ENCODE peak calls at places on chromosomes 7 and 10, in six cellular contexts. One of them, this sample, is unnamed.

GRCh38 chr10:44923611-44924010 is 12.5 kb downstream of the TMEM72 start:
- DNase-seq in Panc1: no peak
- DNase-seq in cardiac muscle cell: no peak
- DNase-seq in AG04450: no peak
- DNase-seq in AG09309: no peak
- DNase-seq in left ventricle myocardium inferior: no peak
- DNase-seq in this sample: no peak

GRCh38 chr7:837001-837400 is 4.7 kb downstream of the SUN1 start:
- DNase-seq in Panc1: no peak
- DNase-seq in cardiac muscle cell: no peak
- DNase-seq in AG04450: no peak
- DNase-seq in AG09309: no peak
- DNase-seq in left ventricle myocardium inferior: peak
- DNase-seq in this sample: no peak

GRCh38 chr7:50347693-50348092 is 43.2 kb downstream of the IKZF1 start:
- DNase-seq in Panc1: no peak
- DNase-seq in cardiac muscle cell: no peak
- DNase-seq in AG04450: no peak
- DNase-seq in AG09309: no peak
- DNase-seq in left ventricle myocardium inferior: no peak
- DNase-seq in this sample: no peak

GRCh38 chr7:70634610-70635068 is 497.3 kb upstream of the GALNT17 start:
- DNase-seq in Panc1: no peak
- DNase-seq in cardiac muscle cell: no peak
- DNase-seq in AG04450: peak
- DNase-seq in AG09309: peak
- DNase-seq in left ventricle myocardium inferior: no peak
- DNase-seq in this sample: peak

GRCh38 chr10:26574783-26575182 is 122.7 kb upstream of the PDSS1 start:
- DNase-seq in Panc1: no peak
- DNase-seq in cardiac muscle cell: no peak
- DNase-seq in AG04450: no peak
- DNase-seq in AG09309: no peak
- DNase-seq in left ventricle myocardium inferior: no peak
- DNase-seq in this sample: no peak

GRCh38 chr10:107054469-107055156 is 109.9 kb downstream of the SORCS1 start:
- DNase-seq in Panc1: no peak
- DNase-seq in cardiac muscle cell: no peak
- DNase-seq in AG04450: no peak
- DNase-seq in AG09309: no peak
- DNase-seq in left ventricle myocardium inferior: no peak
- DNase-seq in this sample: no peak

GRCh38 chr10:50582766-50583762 is 40.7 kb downstream of the SGMS1 start:
- DNase-seq in Panc1: no peak
- DNase-seq in cardiac muscle cell: no peak
- DNase-seq in AG04450: no peak
- DNase-seq in AG09309: no peak
- DNase-seq in left ventricle myocardium inferior: no peak
- DNase-seq in this sample: no peak

GRCh38 chr10:14478639-14479038 is 147.9 kb upstream of the FRMD4A start:
- DNase-seq in Panc1: no peak
- DNase-seq in cardiac muscle cell: peak
- DNase-seq in AG04450: peak
- DNase-seq in AG09309: no peak
- DNase-seq in left ventricle myocardium inferior: peak
- DNase-seq in this sample: peak

GRCh38 chr10:70935125-70935625 is 46.8 kb upstream of the PCBD1 start:
- DNase-seq in Panc1: no peak
- DNase-seq in cardiac muscle cell: no peak
- DNase-seq in AG04450: no peak
- DNase-seq in AG09309: no peak
- DNase-seq in left ventricle myocardium inferior: no peak
- DNase-seq in this sample: no peak

GRCh38 chr10:110844617-110844881 is 27.2 kb upstream of the PDCD4 start:
- DNase-seq in Panc1: no peak
- DNase-seq in cardiac muscle cell: no peak
- DNase-seq in AG04450: no peak
- DNase-seq in AG09309: no peak
- DNase-seq in left ventricle myocardium inferior: no peak
- DNase-seq in this sample: no peak

GRCh38 chr10:93065675-93066543 is 5.3 kb downstream of the CYP26C1 start:
- DNase-seq in Panc1: no peak
- DNase-seq in cardiac muscle cell: peak
- DNase-seq in AG04450: no peak
- DNase-seq in AG09309: no peak
- DNase-seq in left ventricle myocardium inferior: no peak
- DNase-seq in this sample: no peak

GRCh38 chr7:73838642-73839041 is 3.7 kb downstream of the METTL27 start:
- DNase-seq in Panc1: no peak
- DNase-seq in cardiac muscle cell: no peak
- DNase-seq in AG04450: no peak
- DNase-seq in AG09309: no peak
- DNase-seq in left ventricle myocardium inferior: no peak
- DNase-seq in this sample: no peak

GRCh38 chr7:55024776-55025175 is 6.0 kb downstream of the EGFR start:
- DNase-seq in Panc1: no peak
- DNase-seq in cardiac muscle cell: no peak
- DNase-seq in AG04450: no peak
- DNase-seq in AG09309: peak
- DNase-seq in left ventricle myocardium inferior: no peak
- DNase-seq in this sample: no peak

GRCh38 chr7:67608806-67609205 is 612.2 kb downstream of the TYW1 start:
- DNase-seq in Panc1: no peak
- DNase-seq in cardiac muscle cell: no peak
- DNase-seq in AG04450: no peak
- DNase-seq in AG09309: no peak
- DNase-seq in left ventricle myocardium inferior: no peak
- DNase-seq in this sample: no peak

GRCh38 chr7:21169667-21170605 is 257.9 kb upstream of the SP4 start:
- DNase-seq in Panc1: no peak
- DNase-seq in cardiac muscle cell: peak
- DNase-seq in AG04450: no peak
- DNase-seq in AG09309: no peak
- DNase-seq in left ventricle myocardium inferior: no peak
- DNase-seq in this sample: no peak

GRCh38 chr10:91571671-91572070 is 61.2 kb downstream of the PPP1R3C start:
- DNase-seq in Panc1: no peak
- DNase-seq in cardiac muscle cell: no peak
- DNase-seq in AG04450: no peak
- DNase-seq in AG09309: no peak
- DNase-seq in left ventricle myocardium inferior: no peak
- DNase-seq in this sample: no peak

GRCh38 chr10:61896854-61897661 is 4.4 kb upstream of the ARID5B start:
- DNase-seq in Panc1: peak
- DNase-seq in cardiac muscle cell: peak
- DNase-seq in AG04450: no peak
- DNase-seq in AG09309: no peak
- DNase-seq in left ventricle myocardium inferior: peak
- DNase-seq in this sample: no peak

GRCh38 chr10:26251925-26252324 is 35.4 kb downstream of the GAD2 start:
- DNase-seq in Panc1: no peak
- DNase-seq in cardiac muscle cell: no peak
- DNase-seq in AG04450: no peak
- DNase-seq in AG09309: no peak
- DNase-seq in left ventricle myocardium inferior: no peak
- DNase-seq in this sample: no peak

GRCh38 chr10:103695584-103696005 is 159.8 kb downstream of the SH3PXD2A start:
- DNase-seq in Panc1: no peak
- DNase-seq in cardiac muscle cell: no peak
- DNase-seq in AG04450: no peak
- DNase-seq in AG09309: peak
- DNase-seq in left ventricle myocardium inferior: no peak
- DNase-seq in this sample: no peak

GRCh38 chr7:4809091-4809591 is 33.7 kb downstream of the AP5Z1 start:
- DNase-seq in Panc1: no peak
- DNase-seq in cardiac muscle cell: no peak
- DNase-seq in AG04450: no peak
- DNase-seq in AG09309: no peak
- DNase-seq in left ventricle myocardium inferior: no peak
- DNase-seq in this sample: no peak

DNA sequence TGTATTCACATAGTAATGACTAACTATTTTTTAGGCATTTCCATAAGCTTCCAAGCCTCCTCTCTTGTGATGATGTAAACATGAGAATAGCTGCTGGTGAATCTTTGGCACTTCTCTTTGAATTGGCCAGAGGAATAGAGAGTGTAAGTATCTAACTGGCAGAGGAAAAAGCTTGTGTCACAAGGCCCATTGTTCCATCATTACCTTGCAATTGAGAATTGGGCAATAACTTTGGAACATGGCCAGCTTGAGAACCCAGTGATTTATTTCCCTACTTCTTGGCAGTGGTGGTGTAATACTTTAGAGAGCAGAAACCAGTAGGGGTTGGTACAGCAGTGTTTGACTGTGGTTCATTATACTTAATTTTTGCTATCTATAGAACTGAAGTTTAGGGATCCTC is 12.0 kb downstream of the IFRD1 start:
- DNase-seq in Panc1: no peak
- DNase-seq in cardiac muscle cell: no peak
- DNase-seq in AG04450: no peak
- DNase-seq in AG09309: peak
- DNase-seq in left ventricle myocardium inferior: no peak
- DNase-seq in this sample: no peak
- TF ChIP-seq CTCF in Panc1: no peak
- TF ChIP-seq CTCF in cardiac muscle cell: no peak
- TF ChIP-seq CTCF in AG04450: no peak
- TF ChIP-seq CTCF in AG09309: no peak
- TF ChIP-seq CTCF in left ventricle myocardium inferior: no peak
- TF ChIP-seq CTCF in this sample: no peak

DNA sequence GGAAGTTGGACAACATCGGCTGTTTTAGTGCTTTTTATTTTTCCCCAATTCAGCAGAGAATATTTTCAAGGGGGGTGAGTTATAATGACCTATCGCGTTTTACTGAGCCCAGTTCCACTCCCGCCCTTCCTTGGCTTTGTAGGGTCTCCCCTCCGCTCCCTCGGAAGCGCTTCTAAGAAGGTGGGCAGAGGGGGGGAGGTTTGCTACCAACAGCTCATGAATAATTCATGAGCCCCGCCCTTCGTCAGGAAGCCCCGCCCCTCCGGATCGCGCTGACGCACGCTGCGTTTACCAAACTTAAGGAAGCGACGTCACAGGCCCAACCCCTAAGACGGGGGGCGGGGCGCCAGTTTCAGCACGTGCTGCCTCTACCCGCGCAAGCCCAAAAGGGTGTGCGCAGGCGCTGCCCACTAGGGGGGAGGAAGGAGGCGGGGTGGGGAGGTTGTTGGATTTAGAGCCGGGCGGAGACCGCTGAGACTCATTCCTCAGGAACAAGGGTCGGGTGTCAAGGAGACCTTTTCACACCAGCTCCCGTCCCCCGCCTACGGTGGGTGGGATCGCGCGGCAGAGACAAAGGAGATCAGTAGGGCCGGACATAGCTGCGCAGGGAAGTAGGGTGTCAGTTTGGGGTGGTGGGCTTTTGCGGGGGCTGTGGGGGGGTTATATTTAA is 529 bp upstream of the MEPCE start:
- DNase-seq in Panc1: peak
- DNase-seq in cardiac muscle cell: peak
- DNase-seq in AG04450: peak
- DNase-seq in AG09309: peak
- DNase-seq in left ventricle myocardium inferior: peak
- DNase-seq in this sample: peak
- TF ChIP-seq CTCF in Panc1: no peak
- TF ChIP-seq CTCF in cardiac muscle cell: no peak
- TF ChIP-seq CTCF in AG04450: no peak
- TF ChIP-seq CTCF in AG09309: no peak
- TF ChIP-seq CTCF in left ventricle myocardium inferior: peak
- TF ChIP-seq CTCF in this sample: peak

DNA sequence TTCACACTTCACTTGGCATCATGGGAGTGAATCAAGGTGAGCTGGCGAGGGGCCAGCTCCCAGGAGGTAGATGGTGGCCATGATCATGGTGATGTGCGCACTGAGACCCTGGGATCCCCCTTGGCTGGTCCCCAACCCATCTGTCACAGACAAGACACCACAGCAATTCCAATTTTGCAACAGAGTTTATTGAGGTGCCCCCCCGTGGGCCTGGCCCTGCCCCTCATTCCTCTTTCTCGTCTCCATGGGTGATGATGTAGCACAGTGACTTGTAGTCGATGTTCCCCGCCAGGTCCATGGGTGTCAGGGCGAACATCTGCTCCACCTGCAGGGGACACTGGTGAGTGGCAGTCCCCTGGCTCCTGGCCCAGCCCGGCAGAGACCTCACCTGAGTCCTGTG is 2.4 kb downstream of the MYL7 start:
- DNase-seq in Panc1: no peak
- DNase-seq in cardiac muscle cell: peak
- DNase-seq in AG04450: no peak
- DNase-seq in AG09309: no peak
- DNase-seq in left ventricle myocardium inferior: no peak
- DNase-seq in this sample: no peak
- TF ChIP-seq CTCF in Panc1: no peak
- TF ChIP-seq CTCF in cardiac muscle cell: no peak
- TF ChIP-seq CTCF in AG04450: no peak
- TF ChIP-seq CTCF in AG09309: no peak
- TF ChIP-seq CTCF in left ventricle myocardium inferior: no peak
- TF ChIP-seq CTCF in this sample: no peak

GRCh38 chr7:47441796-47442744 is 139.8 kb downstream of the TNS3 start:
- DNase-seq in Panc1: no peak
- DNase-seq in cardiac muscle cell: no peak
- DNase-seq in AG04450: no peak
- DNase-seq in AG09309: no peak
- DNase-seq in left ventricle myocardium inferior: no peak
- DNase-seq in this sample: no peak

GRCh38 chr7:47443049-47443448 is 138.9 kb downstream of the TNS3 start:
- DNase-seq in Panc1: no peak
- DNase-seq in cardiac muscle cell: no peak
- DNase-seq in AG04450: no peak
- DNase-seq in AG09309: no peak
- DNase-seq in left ventricle myocardium inferior: no peak
- DNase-seq in this sample: no peak

GRCh38 chr7:47447621-47448349 is 134.1 kb downstream of the TNS3 start:
- DNase-seq in Panc1: no peak
- DNase-seq in cardiac muscle cell: no peak
- DNase-seq in AG04450: no peak
- DNase-seq in AG09309: no peak
- DNase-seq in left ventricle myocardium inferior: no peak
- DNase-seq in this sample: no peak

GRCh38 chr7:47446871-47447466 is 134.9 kb downstream of the TNS3 start:
- DNase-seq in Panc1: no peak
- DNase-seq in cardiac muscle cell: no peak
- DNase-seq in AG04450: no peak
- DNase-seq in AG09309: no peak
- DNase-seq in left ventricle myocardium inferior: no peak
- DNase-seq in this sample: no peak

DNA sequence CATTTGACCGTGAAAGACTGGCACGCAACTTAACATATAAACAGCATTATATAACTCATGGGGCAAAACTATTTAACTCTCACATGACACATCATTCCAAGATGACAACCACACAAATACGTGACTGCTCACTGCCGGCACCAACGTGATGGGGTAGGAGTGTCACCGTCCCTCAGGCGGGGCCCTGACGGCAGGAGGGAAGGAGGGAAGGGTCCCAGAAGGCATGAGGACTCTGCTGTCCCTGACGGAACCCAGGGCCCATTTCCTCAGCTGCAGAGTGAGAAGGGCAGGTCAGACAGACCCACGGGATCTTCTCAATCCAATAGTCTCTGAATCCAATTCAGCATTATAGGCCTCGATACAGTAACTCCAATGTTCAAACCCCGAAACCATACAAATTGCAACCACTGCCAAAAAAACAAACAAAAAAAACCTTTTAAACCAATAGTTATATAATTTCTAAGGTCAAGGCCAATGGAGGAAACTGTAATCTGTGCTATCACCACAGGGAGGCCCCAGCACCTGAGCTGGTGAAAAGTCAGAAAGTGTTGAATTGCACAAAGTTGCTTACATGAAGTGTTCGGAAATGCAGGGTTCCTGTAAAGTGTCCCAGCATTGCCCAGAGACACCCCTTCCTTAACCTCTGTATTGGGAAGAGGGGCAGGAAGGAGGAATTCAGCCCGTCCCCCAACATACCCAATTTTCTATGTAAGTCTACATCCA is 137.4 kb downstream of the TNS3 start:
- DNase-seq in Panc1: no peak
- DNase-seq in cardiac muscle cell: peak
- DNase-seq in AG04450: no peak
- DNase-seq in AG09309: no peak
- DNase-seq in left ventricle myocardium inferior: no peak
- DNase-seq in this sample: no peak
- TF ChIP-seq CTCF in Panc1: no peak
- TF ChIP-seq CTCF in cardiac muscle cell: peak
- TF ChIP-seq CTCF in AG04450: peak
- TF ChIP-seq CTCF in AG09309: peak
- TF ChIP-seq CTCF in left ventricle myocardium inferior: peak
- TF ChIP-seq CTCF in this sample: peak

This sample was measured in BJ.